ENCODE peak calls at places on chromosomes 1 and 21, in six cellular contexts. X is HCT116, Z is IMR-90, E is uterus, B is transverse colon, Q is GM12892. I is an unnamed sample.

GRCh38 chr1:187018291-187018690 is 189.5 kb downstream of the PLA2G4A start:
- DNase-seq in X (no peak), Z (no peak), E (no peak), B (no peak), Q (no peak), I (no peak)

GRCh38 chr1:54335396-54336056 is 70.7 kb downstream of the SSBP3 start:
- DNase-seq in X (no peak), Z (peak), E (peak), B (peak), Q (no peak), I (no peak)

GRCh38 chr1:100360790-100361232 is 8.5 kb downstream of the CDC14A start:
- DNase-seq in X (no peak), Z (peak), E (peak), B (no peak), Q (no peak), I (no peak)

GRCh38 chr1:225479341-225479740 is 51.5 kb upstream of the LBR start:
- DNase-seq in X (no peak), Z (no peak), E (no peak), B (no peak), Q (no peak), I (no peak)

GRCh38 chr1:39896909-39897685 is 4.6 kb downstream of the MYCL start:
- DNase-seq in X (no peak), Z (peak), E (no peak), B (no peak), Q (no peak), I (no peak)

GRCh38 chr1:83931658-83932253 is 67.2 kb downstream of the TTLL7 start:
- DNase-seq in X (peak), Z (peak), E (peak), B (no peak), Q (no peak), I (no peak)

GRCh38 chr1:40919475-40920011 is 57.4 kb upstream of the CITED4 start:
- DNase-seq in X (peak), Z (no peak), E (no peak), B (no peak), Q (no peak), I (no peak)

GRCh38 chr21:36747114-36747814 is 48.3 kb downstream of the SIM2 start:
- DNase-seq in X (no peak), Z (no peak), E (no peak), B (no peak), Q (no peak), I (no peak)

GRCh38 chr1:54995013-54995760 is 3.5 kb upstream of the BSND start:
- DNase-seq in X (no peak), Z (no peak), E (no peak), B (no peak), Q (no peak), I (no peak)

GRCh38 chr21:32602099-32602498 is 10.1 kb downstream of the CFAP298 start:
- DNase-seq in X (no peak), Z (no peak), E (no peak), B (no peak), Q (no peak), I (no peak)

GRCh38 chr1:106534612-106535011 is 521.9 kb upstream of the PRMT6 start:
- DNase-seq in X (no peak), Z (no peak), E (no peak), B (no peak), Q (no peak), I (no peak)

GRCh38 chr1:156684227-156684782 is 7.1 kb upstream of the NES start:
- DNase-seq in X (no peak), Z (peak), E (no peak), B (no peak), Q (no peak), I (no peak)

GRCh38 chr1:226831953-226832352 is 38.5 kb upstream of the PSEN2 start:
- DNase-seq in X (no peak), Z (no peak), E (no peak), B (no peak), Q (no peak), I (no peak)

GRCh38 chr1:184218436-184218835 is 166.9 kb downstream of the TSEN15 start:
- DNase-seq in X (no peak), Z (no peak), E (no peak), B (no peak), Q (no peak), I (no peak)

GRCh38 chr1:11617314-11617713 is 36.9 kb downstream of the FBXO2 start:
- DNase-seq in X (no peak), Z (no peak), E (no peak), B (no peak), Q (no peak), I (no peak)

GRCh38 chr21:41682719-41683179 is 84.1 kb downstream of the RIPK4 start:
- DNase-seq in X (no peak), Z (no peak), E (no peak), B (no peak), Q (no peak), I (no peak)

GRCh38 chr1:167105841-167106461 is 12.1 kb downstream of the STYXL2 start:
- DNase-seq in X (no peak), Z (no peak), E (no peak), B (no peak), Q (no peak), I (no peak)

GRCh38 chr1:161115132-161115711 is 2.6 kb downstream of the PFDN2 start:
- DNase-seq in X (peak), Z (peak), E (no peak), B (no peak), Q (no peak), I (no peak)

GRCh38 chr1:214882621-214883020 is 199.9 kb upstream of the KCNK2 start:
- DNase-seq in X (no peak), Z (no peak), E (no peak), B (no peak), Q (no peak), I (no peak)

GRCh38 chr1:98763488-98764141 is 102.1 kb downstream of the SNX7 start:
- DNase-seq in X (no peak), Z (no peak), E (no peak), B (no peak), Q (no peak), I (no peak)

GRCh38 chr1:1040004-1040991 is 20.4 kb downstream of the AGRN start:
- DNase-seq in X (peak), Z (peak), E (peak), B (peak), Q (peak), I (no peak)

GRCh38 chr21:38810034-38810825 is 4.5 kb downstream of the ETS2 start:
- DNase-seq in X (no peak), Z (no peak), E (no peak), B (no peak), Q (no peak), I (no peak)

GRCh38 chr1:37123266-37123665 is 89.0 kb upstream of the GRIK3 start:
- DNase-seq in X (no peak), Z (no peak), E (no peak), B (no peak), Q (no peak), I (no peak)

GRCh38 chr1:224894915-224895314 is 34.6 kb upstream of the DNAH14 start:
- DNase-seq in X (peak), Z (peak), E (no peak), B (no peak), Q (no peak), I (no peak)

GRCh38 chr1:47791879-47792608 is 205.1 kb downstream of the TRABD2B start:
- DNase-seq in X (no peak), Z (no peak), E (no peak), B (no peak), Q (no peak), I (no peak)

GRCh38 chr1:99754697-99755096 is 11.7 kb downstream of the FRRS1 start:
- DNase-seq in X (no peak), Z (no peak), E (no peak), B (no peak), Q (no peak), I (no peak)

GRCh38 chr1:203672354-203672753 is 45.7 kb downstream of the ATP2B4 start:
- DNase-seq in X (no peak), Z (peak), E (peak), B (peak), Q (no peak), I (no peak)

GRCh38 chr1:168972887-168973286 is 133.6 kb upstream of the ATP1B1 start:
- DNase-seq in X (no peak), Z (no peak), E (no peak), B (no peak), Q (no peak), I (no peak)

GRCh38 chr1:63829349-63830327 is 55.8 kb downstream of the ROR1 start:
- DNase-seq in X (no peak), Z (no peak), E (no peak), B (no peak), Q (no peak), I (no peak)

GRCh38 chr1:28518745-28519341 is 13.0 kb downstream of the RCC1 start:
- DNase-seq in X (no peak), Z (no peak), E (no peak), B (no peak), Q (no peak), I (no peak)

GRCh38 chr21:33289199-33289819 is 23.1 kb downstream of the IL10RB start:
- DNase-seq in X (no peak), Z (peak), E (no peak), B (no peak), Q (no peak), I (no peak)

DNA sequence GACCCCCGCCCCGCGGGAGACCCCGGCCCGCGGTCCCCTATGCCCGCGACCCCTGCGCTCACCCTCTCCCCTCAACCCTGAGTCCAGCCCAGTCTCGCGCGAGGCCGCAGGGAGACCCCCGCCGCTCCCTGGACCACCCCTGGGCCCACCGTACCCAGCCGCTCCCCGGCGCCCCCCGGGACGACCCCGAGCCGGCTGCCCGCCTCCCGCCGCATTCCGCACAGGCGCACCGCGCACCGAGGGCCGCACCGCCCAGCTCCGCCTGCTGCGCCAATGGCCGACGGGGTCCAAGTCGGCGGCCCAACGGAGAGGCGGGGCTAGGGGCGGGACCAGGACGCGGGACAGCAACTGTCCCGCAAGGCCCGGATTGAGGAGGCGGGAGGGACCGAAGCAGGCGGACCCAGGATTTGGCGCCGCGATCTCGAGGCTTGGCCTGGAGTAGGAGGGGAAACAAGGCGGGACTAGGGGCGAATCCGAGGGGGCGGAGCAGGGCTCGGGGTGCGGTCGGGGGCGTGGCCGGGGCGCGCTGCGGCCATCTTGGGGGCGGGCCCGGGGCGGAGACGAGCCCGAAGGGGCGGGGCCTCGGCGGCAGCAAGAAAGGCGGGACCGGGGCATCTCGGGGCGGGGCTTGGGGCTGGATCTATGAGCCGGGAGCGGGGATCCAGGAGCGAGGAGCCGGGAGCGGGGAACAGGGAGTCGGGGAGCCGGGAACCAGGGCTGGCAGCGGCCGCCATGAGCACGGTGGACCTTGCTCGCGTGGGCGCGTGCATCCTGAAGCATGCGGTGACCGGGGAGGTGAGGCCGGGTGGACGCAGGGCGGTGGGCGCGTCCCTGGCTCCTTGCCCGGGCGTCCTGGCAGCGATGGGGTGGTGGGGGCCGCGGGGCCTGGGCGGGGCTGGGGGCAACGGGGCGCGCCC is at the start of gene PRXL2B:
- DNase-seq in X (peak), Z (peak), E (peak), B (peak), Q (peak), I (peak)
- TF ChIP-seq POLR2A in X (peak), Z (no peak), E (peak), B (peak), Q (no peak), I (peak)

DNA sequence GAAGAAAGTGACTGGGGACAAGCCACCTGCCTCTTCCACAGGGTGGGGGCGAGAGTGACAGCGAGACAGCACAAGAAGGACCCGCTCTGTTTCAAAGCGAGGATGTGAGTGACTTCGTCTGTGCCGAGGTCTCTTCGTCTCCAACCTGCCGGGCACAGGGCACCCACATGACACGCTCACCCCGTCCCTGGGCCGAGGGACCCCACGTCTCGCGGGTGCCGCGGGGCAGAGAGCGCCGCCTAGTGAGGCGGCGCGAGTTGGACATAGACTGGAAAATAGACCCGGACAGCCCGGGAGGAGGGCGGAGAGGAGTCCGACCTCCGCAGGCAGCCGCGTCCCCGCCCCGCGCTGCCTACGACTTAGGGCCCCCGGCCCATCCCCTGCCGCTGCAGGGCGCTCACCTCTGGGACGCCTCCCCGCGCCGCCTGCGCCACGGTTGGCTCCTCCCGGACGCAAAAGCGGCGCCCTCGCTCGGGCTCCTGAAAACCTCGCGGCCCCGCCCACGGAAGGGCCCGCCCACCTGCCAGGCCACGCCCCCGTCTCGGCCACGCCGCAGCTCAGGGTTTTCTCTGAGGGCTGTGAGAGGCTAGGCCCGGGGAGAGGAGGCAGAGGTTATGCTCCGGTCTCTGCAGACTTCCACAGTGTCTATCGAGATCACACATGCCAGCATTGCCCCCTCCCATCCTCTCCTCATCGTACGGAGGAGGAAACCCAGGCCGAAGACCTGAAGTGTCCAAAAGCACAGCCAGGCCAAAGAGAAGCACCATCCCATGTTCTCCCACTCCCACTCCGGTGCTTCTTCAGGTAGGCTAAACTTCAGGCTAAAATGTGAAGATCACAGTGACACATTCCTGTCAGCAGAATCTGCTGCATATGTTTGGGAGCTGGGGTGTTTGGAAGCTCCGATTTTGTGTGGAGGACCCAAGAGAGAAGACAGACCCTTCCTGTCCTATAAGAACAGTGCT is at the start of gene TLR5:
- DNase-seq in X (peak), Z (peak), E (peak), B (peak), Q (peak), I (peak)
- TF ChIP-seq POLR2A in X (peak), Z (no peak), E (no peak), B (no peak), Q (no peak), I (peak)

DNA sequence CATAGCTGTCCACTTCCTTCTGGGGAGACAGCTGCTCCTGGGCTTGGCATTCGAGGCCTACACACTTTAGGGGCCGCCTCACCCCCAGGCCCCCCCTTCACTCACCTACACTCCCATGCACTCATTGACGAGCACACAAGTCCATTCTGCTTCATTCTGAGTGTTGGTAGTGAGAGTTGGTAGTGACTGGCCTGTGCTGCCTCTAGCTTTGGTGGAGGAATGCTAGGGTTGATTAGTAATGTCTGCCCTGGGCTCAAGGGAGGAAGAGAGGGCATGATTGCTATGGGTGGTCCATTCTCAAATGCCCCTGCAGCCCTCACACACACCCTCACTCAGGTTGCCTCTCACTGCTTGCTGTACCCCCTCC is 30.4 kb downstream of the TRIM11 start:
- DNase-seq in X (no peak), Z (no peak), E (no peak), B (no peak), Q (no peak), I (no peak)
- TF ChIP-seq POLR2A in X (no peak), Z (no peak), E (no peak), B (no peak), Q (no peak), I (no peak)

DNA sequence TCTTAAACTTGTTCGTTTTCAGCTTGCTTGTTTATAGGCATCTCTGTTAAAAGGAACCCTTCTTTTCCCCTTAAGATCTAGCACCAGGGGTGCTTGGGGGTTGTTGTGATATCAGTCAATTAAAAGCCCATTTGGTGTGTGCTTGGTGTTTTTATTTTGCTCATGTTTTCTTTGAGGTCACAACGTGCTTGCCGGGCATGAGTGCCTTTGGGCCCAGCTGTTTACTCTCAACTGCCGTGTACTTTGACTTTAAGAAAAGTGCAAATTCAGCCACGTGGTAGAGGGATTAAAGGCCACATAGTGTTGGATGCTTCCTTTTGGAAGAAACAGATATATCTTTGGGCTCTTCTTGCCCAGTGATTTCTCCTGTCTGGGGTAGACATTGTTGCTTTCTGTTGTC is 10.5 kb downstream of the ARID1A start:
- DNase-seq in X (no peak), Z (no peak), E (no peak), B (peak), Q (no peak), I (no peak)
- TF ChIP-seq POLR2A in X (no peak), Z (no peak), E (no peak), B (no peak), Q (no peak), I (no peak)

GRCh38 chr1:93847811-93848288 is 31.2 kb downstream of the DNTTIP2 start:
- DNase-seq in X (peak), Z (peak), E (peak), B (peak), Q (peak), I (no peak)
- TF ChIP-seq POLR2A in X (no peak), Z (no peak), E (no peak), B (peak), Q (no peak), I (no peak)

DNA sequence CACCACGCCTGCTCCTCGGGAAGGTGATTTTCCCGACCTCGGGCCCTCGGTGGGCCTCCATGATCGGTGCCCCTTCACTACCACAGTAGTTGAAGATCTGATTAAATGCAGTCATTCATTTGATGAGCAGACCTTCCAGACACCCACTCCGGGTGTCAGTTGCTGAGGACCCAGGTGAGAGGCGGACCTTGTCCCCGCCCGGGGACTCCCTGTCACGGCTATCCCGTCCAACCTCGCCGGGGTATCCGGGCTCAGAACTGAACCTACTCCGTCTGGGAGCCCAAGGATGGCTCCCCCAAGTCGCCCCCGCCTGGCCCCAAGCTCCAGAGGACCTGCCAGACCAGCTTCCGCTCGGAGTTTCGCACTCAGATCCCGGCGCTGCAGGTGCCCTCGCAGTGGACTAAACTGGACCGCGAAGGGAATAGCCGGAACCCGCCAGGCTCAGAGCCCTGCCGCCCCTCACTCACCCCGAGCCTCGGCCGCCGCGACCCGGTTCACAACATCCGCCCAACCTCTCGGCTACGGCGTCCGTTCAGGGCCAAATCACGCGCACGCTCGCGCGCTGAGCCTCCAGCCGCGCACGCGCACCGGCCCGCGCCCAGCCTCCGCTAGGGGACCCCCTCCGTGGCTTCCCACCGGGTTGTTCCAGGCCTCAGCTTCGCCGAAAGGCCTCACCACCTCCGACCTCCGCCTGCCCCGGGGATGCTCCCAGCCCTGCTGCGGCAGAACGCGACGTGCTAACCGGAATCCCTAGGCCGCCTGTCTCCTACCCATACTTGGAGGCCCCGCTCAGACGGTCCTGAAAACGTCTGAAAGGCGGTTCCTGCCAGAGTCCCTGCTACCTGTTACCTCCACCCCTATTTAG is 22.3 kb downstream of the RNU1-3 start:
- DNase-seq in X (peak), Z (peak), E (peak), B (peak), Q (peak), I (peak)
- TF ChIP-seq POLR2A in X (peak), Z (peak), E (no peak), B (peak), Q (peak), I (peak)